ENCODE peak calls at places on chromosomes 4 and X, in five cellular contexts. One of them, this sample, is unnamed.

GRCh38 chr4:3461515-3462291 is 1.4 kb upstream of the DOK7 start:
- DNase-seq in GDM1: no peak
- DNase-seq in foreskin fibroblast: no peak
- DNase-seq in astrocyte of the spinal cord: no peak
- DNase-seq in activated CD8-positive, alpha-beta memory T cell treated with anti-CD3 and anti-CD28 coated beads for 48 hours: no peak
- DNase-seq in this sample: no peak

GRCh38 chr4:56742080-56742871 is 61.2 kb upstream of the HOPX start:
- DNase-seq in GDM1: no peak
- DNase-seq in foreskin fibroblast: peak; percentile 72
- DNase-seq in astrocyte of the spinal cord: peak; percentile 70
- DNase-seq in activated CD8-positive, alpha-beta memory T cell treated with anti-CD3 and anti-CD28 coated beads for 48 hours: no peak
- DNase-seq in this sample: no peak

GRCh38 chrX:82816001-82816400 is 692.1 kb upstream of the POU3F4 start:
- DNase-seq in GDM1: no peak
- DNase-seq in foreskin fibroblast: no peak
- DNase-seq in astrocyte of the spinal cord: no peak
- DNase-seq in activated CD8-positive, alpha-beta memory T cell treated with anti-CD3 and anti-CD28 coated beads for 48 hours: no peak
- DNase-seq in this sample: no peak

GRCh38 chrX:11740794-11741193 is 17.2 kb upstream of the MSL3 start:
- DNase-seq in GDM1: no peak
- DNase-seq in foreskin fibroblast: no peak
- DNase-seq in astrocyte of the spinal cord: no peak
- DNase-seq in activated CD8-positive, alpha-beta memory T cell treated with anti-CD3 and anti-CD28 coated beads for 48 hours: no peak
- DNase-seq in this sample: no peak

GRCh38 chr4:87075876-87076275 is 141.1 kb downstream of the AFF1 start:
- DNase-seq in GDM1: no peak
- DNase-seq in foreskin fibroblast: no peak
- DNase-seq in astrocyte of the spinal cord: no peak
- DNase-seq in activated CD8-positive, alpha-beta memory T cell treated with anti-CD3 and anti-CD28 coated beads for 48 hours: no peak
- DNase-seq in this sample: no peak

GRCh38 chr4:118734491-118735205 is 49.5 kb downstream of the METTL14 start:
- DNase-seq in GDM1: no peak
- DNase-seq in foreskin fibroblast: peak; percentile 40
- DNase-seq in astrocyte of the spinal cord: no peak
- DNase-seq in activated CD8-positive, alpha-beta memory T cell treated with anti-CD3 and anti-CD28 coated beads for 48 hours: no peak
- DNase-seq in this sample: no peak

GRCh38 chr4:27412617-27413016 is 552.0 kb downstream of the STIM2 start:
- DNase-seq in GDM1: no peak
- DNase-seq in foreskin fibroblast: no peak
- DNase-seq in astrocyte of the spinal cord: no peak
- DNase-seq in activated CD8-positive, alpha-beta memory T cell treated with anti-CD3 and anti-CD28 coated beads for 48 hours: no peak
- DNase-seq in this sample: no peak

GRCh38 chrX:130810561-130810960 is 92.4 kb downstream of the ENOX2 start:
- DNase-seq in GDM1: no peak
- DNase-seq in foreskin fibroblast: no peak
- DNase-seq in astrocyte of the spinal cord: no peak
- DNase-seq in activated CD8-positive, alpha-beta memory T cell treated with anti-CD3 and anti-CD28 coated beads for 48 hours: no peak
- DNase-seq in this sample: no peak

GRCh38 chr4:169957785-169958184 is 68.4 kb downstream of the MFAP3L start:
- DNase-seq in GDM1: no peak
- DNase-seq in foreskin fibroblast: no peak
- DNase-seq in astrocyte of the spinal cord: no peak
- DNase-seq in activated CD8-positive, alpha-beta memory T cell treated with anti-CD3 and anti-CD28 coated beads for 48 hours: no peak
- DNase-seq in this sample: no peak

GRCh38 chr4:181618896-181619295 is 624.3 kb upstream of the TENM3 start:
- DNase-seq in GDM1: no peak
- DNase-seq in foreskin fibroblast: no peak
- DNase-seq in astrocyte of the spinal cord: no peak
- DNase-seq in activated CD8-positive, alpha-beta memory T cell treated with anti-CD3 and anti-CD28 coated beads for 48 hours: no peak
- DNase-seq in this sample: no peak